ENCODE peak calls at places on chromosomes 12 and 14, in seven cellular contexts. L, D, A, B, C, N and V are unnamed samples.

GRCh38 chr14:77260631-77261030 is 10.4 kb downstream of the NGB start:
- DNase-seq in D (no peak), L (no peak), B (peak), C (no peak), A (no peak), N (no peak), V (peak)

GRCh38 chr12:77485961-77486579 is 344.6 kb upstream of the NAV3 start:
- DNase-seq in D (no peak), A (no peak), L (no peak), N (peak), C (no peak), B (no peak), V (no peak)

GRCh38 chr12:130521375-130522124 is 183.9 kb downstream of the PIWIL1 start:
- DNase-seq in A (no peak), D (no peak), B (no peak), C (no peak), L (no peak), N (no peak), V (no peak)

GRCh38 chr12:129772463-129773169 is 131.2 kb downstream of the TMEM132D start:
- DNase-seq in D (peak), C (no peak), N (no peak), A (no peak), L (no peak), B (no peak), V (no peak)

GRCh38 chr14:33057585-33057984 is 118.9 kb downstream of the NPAS3 start:
- DNase-seq in B (no peak), A (no peak), N (no peak), D (no peak), C (no peak), L (no peak), V (no peak)

GRCh38 chr12:42756841-42757661 is 167.5 kb upstream of the PRICKLE1 start:
- DNase-seq in C (peak), B (no peak), D (peak), L (peak), N (peak), A (peak), V (peak)

GRCh38 chr12:132620893-132621656 is 2.5 kb downstream of the P2RX2 start:
- DNase-seq in D (no peak), N (no peak), L (no peak), C (no peak), B (no peak), A (no peak), V (no peak)

GRCh38 chr12:124391340-124392261 is 96.7 kb downstream of the RFLNA start:
- DNase-seq in N (peak), D (peak), L (no peak), C (no peak), B (no peak), A (no peak), V (no peak)

GRCh38 chr12:89556976-89557375 is 31.1 kb upstream of the POC1B start:
- DNase-seq in D (peak), L (no peak), C (no peak), A (no peak), N (no peak), B (no peak), V (no peak)

GRCh38 chr12:16300222-16300621 is 22.7 kb upstream of the SLC15A5 start:
- DNase-seq in N (no peak), B (no peak), L (no peak), C (peak), D (no peak), A (no peak), V (peak)

GRCh38 chr14:60575008-60575407 is 66.1 kb downstream of the SIX6 start:
- DNase-seq in D (no peak), C (no peak), L (no peak), B (no peak), A (no peak), N (no peak), V (no peak)

GRCh38 chr12:79055926-79056674 is 191.5 kb downstream of the SYT1 start:
- DNase-seq in N (no peak), B (no peak), C (peak), D (peak), L (peak), A (no peak), V (peak)

GRCh38 chr12:50739611-50740010 is 24.3 kb upstream of the ATF1 start:
- DNase-seq in D (no peak), L (no peak), A (no peak), B (no peak), N (no peak), C (no peak), V (no peak)

GRCh38 chr12:6029401-6029800 is 84.3 kb upstream of the ANO2 start:
- DNase-seq in A (no peak), D (no peak), N (peak), L (no peak), C (no peak), B (no peak), V (no peak)

GRCh38 chr14:104140213-104140462 is 1.8 kb downstream of the KIF26A start:
- DNase-seq in B (no peak), L (no peak), A (no peak), D (no peak), N (no peak), C (no peak), V (no peak)

GRCh38 chr14:97033556-97034081 is 236.4 kb downstream of the VRK1 start:
- DNase-seq in C (no peak), L (no peak), A (no peak), D (no peak), N (peak), B (no peak), V (no peak)

GRCh38 chr14:32331227-32331597 is 2.1 kb downstream of the AKAP6 start:
- DNase-seq in N (no peak), B (peak), A (no peak), C (no peak), L (no peak), D (no peak), V (no peak)

GRCh38 chr14:83463500-83464098 is 1929.9 kb upstream of the SEL1L start:
- DNase-seq in D (peak), N (peak), B (peak), C (no peak), L (no peak), A (peak), V (peak)

GRCh38 chr12:29043069-29043468 is 106.0 kb upstream of the FAR2 start:
- DNase-seq in N (no peak), B (no peak), A (no peak), L (no peak), D (peak), C (peak), V (no peak)

DNA sequence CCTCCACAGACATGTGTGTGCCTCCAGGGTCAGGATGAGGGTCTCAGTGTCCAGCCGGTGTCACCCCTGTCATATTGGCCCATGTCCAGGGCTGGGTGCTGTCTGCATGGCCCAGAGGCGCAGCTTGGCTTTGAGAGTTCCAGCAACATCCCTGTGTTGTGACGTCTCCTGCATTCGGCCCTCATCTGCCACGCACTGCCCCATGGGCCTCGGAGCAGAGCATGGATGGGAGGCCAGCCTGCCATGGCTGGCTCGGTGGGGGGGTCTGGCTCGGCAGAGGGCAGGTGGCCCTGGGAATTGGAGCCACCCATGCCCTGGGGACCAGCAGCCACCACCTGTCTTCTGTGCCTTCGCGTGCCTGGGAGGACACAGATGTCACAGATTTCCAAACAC is 10.8 kb upstream of the TEX22 start:
- DNase-seq in D (no peak), A (no peak), L (no peak), N (no peak), C (no peak), B (no peak), V (no peak)
- H3K4me3 ChIP-seq in D (no peak), A (no peak), L (no peak), N (no peak), C (no peak), B (no peak), V (no peak)

DNA sequence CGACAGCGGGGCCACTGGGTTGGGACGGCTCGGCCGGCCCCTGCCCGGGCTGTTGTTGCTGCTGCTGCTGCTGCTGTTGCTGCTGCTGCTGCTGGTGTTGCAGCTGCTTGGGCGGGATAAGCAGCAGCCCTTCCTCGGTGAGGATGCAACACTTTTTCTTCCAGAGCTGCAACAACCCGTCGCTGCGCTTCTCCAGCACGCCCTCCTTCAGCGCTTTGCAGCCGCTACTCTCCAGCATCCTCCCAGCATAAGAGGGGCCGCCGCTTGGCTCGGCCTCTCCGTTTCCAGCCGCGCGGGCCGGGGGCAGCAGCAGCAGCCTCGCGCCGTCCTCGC is 529 bp downstream of the PHLDA1 start:
- DNase-seq in L (no peak), N (no peak), C (no peak), B (no peak), D (no peak), A (peak), V (no peak)
- H3K4me3 ChIP-seq in L (peak), N (peak), C (peak), B (peak), D (peak), A (peak), V (peak)

GRCh38 chr14:100369019-100369418 is 45.9 kb downstream of the SLC25A47 start:
- DNase-seq in L (no peak), C (no peak), A (no peak), D (no peak), B (no peak), N (no peak), V (no peak)

GRCh38 chr14:100374270-100374669 is 51.1 kb downstream of the SLC25A47 start:
- DNase-seq in D (no peak), N (no peak), C (no peak), L (no peak), A (no peak), B (no peak), V (no peak)

GRCh38 chr14:100370003-100370402 is 46.9 kb downstream of the SLC25A47 start:
- DNase-seq in N (no peak), L (no peak), C (no peak), D (no peak), B (no peak), A (no peak), V (no peak)

GRCh38 chr14:100372357-100373048 is 49.4 kb downstream of the SLC25A47 start:
- DNase-seq in B (no peak), A (no peak), C (no peak), D (no peak), L (no peak), N (peak), V (no peak)

GRCh38 chr14:100371773-100372172 is 48.6 kb downstream of the SLC25A47 start:
- DNase-seq in A (no peak), N (no peak), L (no peak), C (no peak), B (no peak), D (no peak), V (no peak)
- H3K4me3 ChIP-seq in A (no peak), N (no peak), L (no peak), C (no peak), B (no peak), D (no peak), V (no peak)

GRCh38 chr12:2284857-2285256 is 232.1 kb downstream of the CACNA1C start:
- DNase-seq in B (peak), A (peak), L (peak), N (peak), C (no peak), D (peak), V (peak)
- H3K4me3 ChIP-seq in B (no peak), A (no peak), L (no peak), N (no peak), C (no peak), D (no peak), V (no peak)